ENCODE peak calls at places on chromosome 18, in five cellular contexts. H, T, P, A and Z are unnamed samples.

GRCh38 chr18:62828852-62829251 is 113.5 kb downstream of the PHLPP1 start:
- DNase-seq in H (peak), T (no peak), P (no peak), A (no peak), Z (no peak)

GRCh38 chr18:61991836-61992235 is 99.0 kb upstream of the RNF152 start:
- DNase-seq in H (no peak), T (no peak), P (no peak), A (no peak), Z (no peak)

GRCh38 chr18:58891753-58892152 is 27.1 kb downstream of the ZNF532 start:
- DNase-seq in H (no peak), T (no peak), P (no peak), A (no peak), Z (no peak)

GRCh38 chr18:42813570-42813969 is 301.9 kb downstream of the RIT2 start:
- DNase-seq in H (no peak), T (no peak), P (no peak), A (no peak), Z (no peak)

GRCh38 chr18:25102657-25103056 is 249.3 kb downstream of the ZNF521 start:
- DNase-seq in H (no peak), T (no peak), P (no peak), A (no peak), Z (no peak)

GRCh38 chr18:62324917-62325805 is at the start of gene TNFRSF11A:
- DNase-seq in H (no peak), T (peak), P (peak), A (peak), Z (peak)

GRCh38 chr18:30044496-30044895 is 998.0 kb downstream of the DSC3 start:
- DNase-seq in H (no peak), T (no peak), P (no peak), A (no peak), Z (no peak)

GRCh38 chr18:23716516-23716915 is 27.3 kb downstream of the LAMA3 start:
- DNase-seq in H (peak), T (no peak), P (no peak), A (peak), Z (no peak)

GRCh38 chr18:66005831-66006588 is 255.2 kb downstream of the CDH7 start:
- DNase-seq in H (no peak), T (no peak), P (no peak), A (no peak), Z (no peak)

GRCh38 chr18:6627621-6628020 is 101.9 kb upstream of the ARHGAP28 start:
- DNase-seq in H (peak), T (no peak), P (no peak), A (no peak), Z (no peak)

GRCh38 chr18:52343731-52344340 is 3.8 kb downstream of the DCC start:
- DNase-seq in H (no peak), T (no peak), P (no peak), A (no peak), Z (no peak)

GRCh38 chr18:57589162-57589561 is 2.7 kb upstream of the FECH start:
- DNase-seq in H (no peak), T (no peak), P (no peak), A (no peak), Z (no peak)

GRCh38 chr18:11149441-11150270 is at the start of gene PIEZO2:
- DNase-seq in H (peak), T (peak), P (peak), A (peak), Z (no peak)

GRCh38 chr18:23661735-23662308 is 889 bp downstream of the ANKRD29 start:
- DNase-seq in H (no peak), T (no peak), P (no peak), A (no peak), Z (no peak)

GRCh38 chr18:60894254-60894945 is 438.8 kb upstream of the CDH20 start:
- DNase-seq in H (no peak), T (no peak), P (no peak), A (no peak), Z (no peak)

GRCh38 chr18:43662657-43663056 is 385.4 kb upstream of the SYT4 start:
- DNase-seq in H (peak), T (no peak), P (no peak), A (no peak), Z (no peak)

GRCh38 chr18:24270358-24270936 is 127.2 kb downstream of the OSBPL1A start:
- DNase-seq in H (peak), T (no peak), P (no peak), A (no peak), Z (no peak)

GRCh38 chr18:39692367-39693011 is 2126.9 kb upstream of the CELF4 start:
- DNase-seq in H (no peak), T (no peak), P (no peak), A (no peak), Z (no peak)

GRCh38 chr18:39037925-39038324 is 1472.3 kb upstream of the CELF4 start:
- DNase-seq in H (no peak), T (no peak), P (no peak), A (no peak), Z (no peak)

GRCh38 chr18:13500891-13501887 is 225.2 kb downstream of the FAM210A start:
- DNase-seq in H (peak), T (no peak), P (no peak), A (peak), Z (no peak)

GRCh38 chr18:68447286-68447685 is 267.6 kb downstream of the TMX3 start:
- DNase-seq in H (peak), T (no peak), P (no peak), A (no peak), Z (no peak)

GRCh38 chr18:31199190-31199769 is 36.6 kb upstream of the DSC1 start:
- DNase-seq in H (no peak), T (peak), P (no peak), A (no peak), Z (no peak)

GRCh38 chr18:24987271-24987932 is 364.6 kb downstream of the ZNF521 start:
- DNase-seq in H (peak), T (no peak), P (peak), A (peak), Z (no peak)

GRCh38 chr18:24234330-24234729 is 95.5 kb downstream of the CABYR start:
- DNase-seq in H (no peak), T (no peak), P (no peak), A (no peak), Z (no peak)

GRCh38 chr18:55236150-55236931 is 277.1 kb upstream of the CCDC68 start:
- DNase-seq in H (peak), T (no peak), P (no peak), A (no peak), Z (no peak)

GRCh38 chr18:79567481-79568147 is 112.0 kb upstream of the CTDP1 start:
- DNase-seq in H (peak), T (no peak), P (peak), A (peak), Z (no peak)

GRCh38 chr18:56351911-56352502 is 286.4 kb downstream of the TXNL1 start:
- DNase-seq in H (peak), T (no peak), P (peak), A (peak), Z (no peak)

GRCh38 chr18:63787673-63788072 is 12.5 kb downstream of the SERPINB7 start:
- DNase-seq in H (no peak), T (no peak), P (no peak), A (no peak), Z (no peak)

GRCh38 chr18:6866552-6866951 is 137.0 kb downstream of the ARHGAP28 start:
- DNase-seq in H (no peak), T (no peak), P (no peak), A (no peak), Z (no peak)

GRCh38 chr18:41372266-41372665 is 582.8 kb upstream of the PIK3C3 start:
- DNase-seq in H (no peak), T (no peak), P (no peak), A (no peak), Z (no peak)

GRCh38 chr18:32468147-32468845 is 2.4 kb downstream of the GAREM1 start:
- DNase-seq in H (no peak), T (no peak), P (no peak), A (no peak), Z (no peak)

GRCh38 chr18:49368161-49368875 is 92.1 kb downstream of the DYM start:
- DNase-seq in H (no peak), T (no peak), P (no peak), A (no peak), Z (no peak)
- H3K4me3 ChIP-seq in H (no peak), T (no peak), P (no peak), A (no peak), Z (no peak)

GRCh38 chr18:70334728-70335329 is 46.0 kb downstream of the SOCS6 start:
- DNase-seq in H (no peak), T (no peak), P (no peak), A (no peak), Z (no peak)
- H3K27ac ChIP-seq in H (no peak), T (peak), P (no peak), A (no peak), Z (no peak)

GRCh38 chr18:75131455-75132000 is 77.4 kb downstream of the PTGR3 start:
- DNase-seq in H (no peak), T (no peak), P (no peak), A (peak), Z (no peak)
- H3K4me3 ChIP-seq in H (no peak), T (no peak), P (no peak), A (no peak), Z (no peak)

DNA sequence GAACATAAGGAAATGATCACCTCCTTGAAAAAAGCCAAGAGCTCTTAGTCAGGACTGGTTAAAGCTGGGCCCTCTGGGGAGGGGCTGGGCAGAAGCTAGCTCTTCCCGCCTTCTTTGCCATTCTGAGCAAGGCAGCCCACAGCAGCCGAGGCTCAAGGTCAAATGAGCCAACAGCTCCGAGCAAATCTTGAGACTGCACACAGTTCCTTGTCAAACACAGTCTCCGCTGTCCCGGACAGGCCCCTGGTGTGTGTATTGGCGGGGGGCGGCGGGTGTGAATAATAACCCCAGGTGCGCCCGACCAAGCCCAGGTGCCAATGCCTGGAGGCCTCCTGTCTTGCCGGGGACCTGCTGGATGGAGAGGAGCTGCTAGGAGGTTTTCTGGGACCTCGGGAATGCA is 46.4 kb upstream of the ACAA2 start:
- DNase-seq in H (no peak), T (no peak), P (no peak), A (no peak), Z (no peak)
- H3K27ac ChIP-seq in H (no peak), T (peak), P (no peak), A (no peak), Z (no peak)

GRCh38 chr18:2572892-2573291 is 1.5 kb downstream of the NDC80 start:
- DNase-seq in H (no peak), T (no peak), P (no peak), A (no peak), Z (no peak)
- H3K4me3 ChIP-seq in H (peak), T (peak), P (peak), A (peak), Z (peak)